ENCODE peak calls at places on chromosomes 12 and 14, in four cellular contexts. B, P, U and V are unnamed samples.

GRCh38 chr14:100292301-100292775 is 13.9 kb downstream of the SLC25A29 start:
- DNase-seq in B (peak), U (no peak), P (no peak), V (no peak)

GRCh38 chr12:111842556-111843396 is 748 bp downstream of the MAPKAPK5 start:
- DNase-seq in B (peak), U (no peak), P (no peak), V (peak)

GRCh38 chr12:47940773-47941474 is 22.5 kb upstream of the TMEM106C start:
- DNase-seq in B (no peak), P (no peak), U (no peak), V (no peak)

GRCh38 chr12:114674201-114675047 is 9.6 kb downstream of the TBX3 start:
- DNase-seq in P (no peak), U (no peak), B (no peak), V (no peak)

GRCh38 chr12:105705765-105706164 is 375.3 kb downstream of the C12orf75 start:
- DNase-seq in U (peak), B (peak), P (no peak), V (peak)

GRCh38 chr12:124399622-124400021 is 104.7 kb downstream of the RFLNA start:
- DNase-seq in B (peak), U (peak), P (no peak), V (peak)

GRCh38 chr12:10717410-10717809 is 5.7 kb downstream of the YBX3 start:
- DNase-seq in U (no peak), B (no peak), P (no peak), V (no peak)

GRCh38 chr12:47602330-47602729 is 103.5 kb downstream of the RPAP3 start:
- DNase-seq in P (no peak), U (no peak), B (no peak), V (no peak)

GRCh38 chr12:54588110-54588831 is at the start of gene PPP1R1A:
- DNase-seq in P (no peak), B (peak), U (peak), V (no peak)

GRCh38 chr14:56294125-56294524 is 175.9 kb downstream of the PELI2 start:
- DNase-seq in P (no peak), U (no peak), B (peak), V (no peak)

GRCh38 chr12:95658386-95658785 is 107.1 kb upstream of the USP44 start:
- DNase-seq in B (no peak), U (no peak), P (no peak), V (no peak)

GRCh38 chr14:37550511-37550910 is 44.5 kb downstream of the FOXA1 start:
- DNase-seq in P (no peak), U (no peak), B (no peak), V (no peak)

GRCh38 chr12:19288603-19289244 is 150.6 kb upstream of the AEBP2 start:
- DNase-seq in U (peak), B (no peak), P (no peak), V (peak)

GRCh38 chr12:51533799-51534198 is 57.2 kb upstream of the SCN8A start:
- DNase-seq in U (no peak), P (no peak), B (no peak), V (no peak)

GRCh38 chr12:109607618-109608017 is 34.0 kb downstream of the MVK start:
- DNase-seq in P (no peak), U (no peak), B (no peak), V (no peak)
- TF ChIP-seq ETV6 in P (no peak), U (no peak), B (no peak), V (no peak)

GRCh38 chr14:73524493-73524892 is 12.4 kb upstream of the ACOT1 start:
- DNase-seq in U (peak), B (no peak), P (no peak), V (no peak)

GRCh38 chr14:73521229-73521628 is 15.7 kb upstream of the ACOT1 start:
- DNase-seq in P (no peak), B (no peak), U (peak), V (no peak)

DNA sequence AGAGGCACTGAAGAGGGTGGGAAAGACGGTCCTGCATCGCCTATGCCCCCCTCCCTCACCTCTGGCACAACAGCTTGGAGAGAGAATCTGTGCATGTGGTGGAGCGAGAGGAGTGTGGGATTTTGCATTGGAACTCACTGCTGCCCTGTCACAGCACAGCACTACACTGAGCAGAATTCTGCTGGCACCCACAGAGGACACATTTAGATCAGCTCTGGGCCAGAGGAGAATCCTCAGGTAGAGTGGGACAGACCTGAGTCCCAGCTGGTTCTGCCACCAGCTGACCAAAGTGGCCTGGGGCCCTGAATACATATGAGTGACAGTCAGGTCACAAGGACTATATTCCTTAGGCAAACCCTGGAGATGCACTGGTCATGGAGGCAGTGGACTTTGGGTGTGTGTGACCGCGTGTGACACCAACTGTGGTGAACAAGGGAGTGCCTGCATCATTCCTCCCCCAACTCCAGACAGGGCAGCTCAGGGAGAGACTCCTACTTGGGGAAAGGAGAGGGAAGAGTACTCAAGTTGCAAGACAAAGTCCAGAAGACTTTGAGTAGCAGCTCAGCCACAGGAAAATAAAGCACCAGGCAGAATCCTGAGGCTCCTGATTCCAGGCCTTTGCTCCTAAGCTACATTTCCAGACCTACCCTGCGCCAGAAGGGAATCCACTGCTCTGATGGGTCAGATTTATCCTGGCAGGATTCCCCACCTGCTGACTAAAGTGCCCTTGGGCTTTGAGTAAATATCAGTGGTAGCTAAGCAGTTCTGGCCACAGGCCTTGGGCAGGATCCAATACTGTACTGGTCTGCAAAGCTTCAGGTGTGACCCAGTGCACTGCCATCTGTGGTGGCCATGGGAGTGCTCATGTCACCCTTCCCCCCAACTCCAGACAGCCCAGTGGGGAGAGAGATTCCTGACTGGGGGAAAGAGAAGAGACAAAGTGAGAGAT is 10.6 kb upstream of the ACOT1 start:
- DNase-seq in P (no peak), U (peak), B (no peak), V (peak)
- TF ChIP-seq ETV6 in P (no peak), U (no peak), B (no peak), V (no peak)

DNA sequence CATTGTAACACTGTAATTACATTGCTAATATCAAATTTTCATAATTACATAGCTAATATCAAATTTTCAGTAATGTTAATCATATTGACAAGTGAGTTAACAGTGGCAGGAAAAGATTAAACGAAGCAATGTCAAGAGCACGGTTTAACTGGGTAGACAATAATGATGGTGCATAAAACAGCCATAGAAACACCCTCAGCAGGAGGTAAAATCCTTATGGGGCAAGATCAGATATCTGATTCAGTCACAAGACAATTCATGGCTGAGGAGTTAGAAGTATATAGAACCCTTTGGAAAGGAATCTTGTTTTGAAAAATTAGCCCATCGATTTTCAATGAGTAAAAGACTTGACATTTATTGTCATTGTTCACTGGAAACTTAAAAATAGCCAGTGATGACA is 190.6 kb downstream of the SLC2A13 start:
- DNase-seq in P (no peak), U (no peak), B (no peak), V (no peak)
- TF ChIP-seq ETV6 in P (no peak), U (no peak), B (no peak), V (no peak)

GRCh38 chr14:92677087-92677668 is 71.2 kb downstream of the LGMN start:
- DNase-seq in P (peak), U (no peak), B (no peak), V (no peak)

GRCh38 chr14:92677955-92678354 is 70.5 kb downstream of the LGMN start:
- DNase-seq in P (no peak), U (no peak), B (no peak), V (no peak)

GRCh38 chr14:92679246-92679645 is 69.2 kb downstream of the LGMN start:
- DNase-seq in B (no peak), U (no peak), P (no peak), V (no peak)

GRCh38 chr14:92676448-92677086 is 71.9 kb downstream of the LGMN start:
- DNase-seq in U (no peak), P (no peak), B (no peak), V (no peak)

GRCh38 chr14:92678766-92679165 is 69.7 kb downstream of the LGMN start:
- DNase-seq in P (no peak), B (no peak), U (no peak), V (no peak)
- TF ChIP-seq ETV6 in P (no peak), B (no peak), U (no peak), V (no peak)

GRCh38 chr12:117900561-117900960 is 68.2 kb downstream of the KSR2 start:
- DNase-seq in P (no peak), B (no peak), U (no peak), V (no peak)
- TF ChIP-seq ETV6 in P (no peak), B (no peak), U (no peak), V (no peak)

GRCh38 chr14:54127526-54127925 is 170.9 kb upstream of the BMP4 start:
- DNase-seq in U (no peak), P (no peak), B (no peak), V (no peak)
- TF ChIP-seq ETV6 in U (no peak), P (no peak), B (no peak), V (no peak)

DNA sequence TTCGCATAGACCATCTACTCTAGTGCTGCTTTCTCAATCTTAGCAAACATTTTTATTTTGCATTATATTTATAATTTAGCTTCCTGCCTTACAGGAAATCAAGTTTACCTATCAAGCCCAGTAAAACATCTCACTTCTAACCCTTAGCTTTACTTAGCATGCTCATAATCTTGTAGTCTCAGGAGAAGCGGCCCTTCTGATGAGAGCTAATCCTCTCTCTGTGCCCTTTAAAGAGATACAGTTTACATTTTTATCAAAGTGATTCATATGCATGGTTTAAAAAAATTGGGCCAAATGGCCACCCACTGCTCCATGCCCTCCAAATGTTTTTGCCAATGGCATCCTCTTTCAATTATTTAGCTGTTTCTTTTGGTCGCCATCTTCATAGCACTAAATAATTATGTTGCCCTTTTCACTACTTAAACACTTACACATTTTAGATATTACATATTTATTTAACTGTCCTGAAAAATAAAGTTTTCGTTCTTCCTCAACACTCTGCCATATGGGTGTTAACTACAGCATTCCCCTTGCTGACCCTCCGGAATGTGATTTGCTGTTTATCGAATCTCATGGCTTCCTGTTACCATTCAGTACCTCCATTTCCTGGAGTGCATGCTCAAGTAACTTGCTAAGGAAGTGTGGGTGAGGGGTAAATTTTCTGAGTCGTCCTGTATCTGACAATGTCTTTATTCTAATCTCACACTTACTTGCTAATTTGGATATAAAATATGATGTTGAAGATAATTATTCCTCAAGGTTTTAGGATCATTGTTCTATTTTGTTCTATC is 29.3 kb downstream of the YLPM1 start:
- DNase-seq in P (no peak), B (no peak), U (no peak), V (no peak)
- TF ChIP-seq ETV6 in P (no peak), B (no peak), U (no peak), V (no peak)

GRCh38 chr12:3224530-3224903 is 147.3 kb downstream of the TSPAN9 start:
- DNase-seq in B (no peak), U (no peak), P (no peak), V (no peak)

GRCh38 chr12:3220382-3221321 is 143.5 kb downstream of the TSPAN9 start:
- DNase-seq in B (no peak), P (no peak), U (no peak), V (no peak)

GRCh38 chr12:3223601-3224529 is 146.7 kb downstream of the TSPAN9 start:
- DNase-seq in P (no peak), B (no peak), U (no peak), V (no peak)

GRCh38 chr12:3222306-3222705 is 145.1 kb downstream of the TSPAN9 start:
- DNase-seq in U (no peak), P (no peak), B (no peak), V (no peak)

GRCh38 chr12:3222935-3223334 is 145.8 kb downstream of the TSPAN9 start:
- DNase-seq in B (no peak), U (no peak), P (no peak), V (no peak)
- TF ChIP-seq ETV6 in B (no peak), U (no peak), P (no peak), V (no peak)

DNA sequence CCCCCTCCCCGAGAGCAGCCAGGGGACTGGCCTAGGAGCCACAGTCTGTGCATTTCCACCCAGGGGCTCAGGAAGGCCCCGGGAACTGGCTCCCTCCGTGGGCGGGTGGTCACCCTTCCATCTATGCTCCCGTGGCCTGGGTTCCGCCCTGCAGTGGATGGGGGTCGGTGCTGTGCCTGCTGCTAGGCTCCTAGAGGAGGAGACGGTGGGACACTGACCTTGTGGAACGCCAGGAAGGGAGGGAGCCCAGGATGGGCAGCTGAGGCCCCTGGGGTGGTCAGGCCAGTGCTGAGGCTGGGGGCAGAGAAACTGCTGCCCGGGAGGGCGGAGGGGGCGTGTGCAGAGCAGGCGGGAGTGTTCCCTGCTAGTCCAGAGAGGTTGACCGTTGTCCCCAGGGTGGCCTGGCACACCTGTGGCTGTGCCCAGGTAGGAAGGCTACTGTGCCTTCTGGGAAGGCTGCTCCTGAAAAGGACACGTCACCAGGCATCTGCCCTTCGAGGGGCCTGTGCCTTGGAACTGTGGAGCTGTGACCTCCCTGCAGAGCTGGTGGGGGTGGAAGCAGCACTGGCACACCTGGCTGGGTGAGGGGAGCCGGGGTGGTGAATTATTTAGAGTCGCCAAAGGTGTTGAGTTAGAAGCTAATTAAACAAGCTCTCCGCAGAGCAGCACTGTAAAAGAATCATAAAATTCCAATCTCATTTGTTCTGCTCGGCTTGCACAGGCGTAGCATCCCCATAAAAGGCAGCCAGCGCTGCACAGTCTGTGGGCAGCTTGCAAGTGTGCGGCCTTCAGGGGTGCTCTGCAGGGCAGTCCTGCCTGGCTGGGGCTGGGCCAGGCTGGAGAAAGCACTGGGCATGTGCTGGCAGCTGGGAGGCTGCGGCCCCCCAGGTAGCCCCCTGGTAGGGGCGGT is 145.1 kb downstream of the KIF26A start:
- DNase-seq in U (no peak), B (peak), P (no peak), V (no peak)
- TF ChIP-seq ETV6 in U (no peak), B (no peak), P (no peak), V (no peak)